ENCODE peak calls at places on chromosomes 11 and 22, in eight cellular contexts. T, S, Q, J, V, M, C and K are unnamed samples.
A peak's percentile ranks its signal among the peaks of the same experiment; 100 is the strongest.

GRCh38 chr22:21074092-21074715 is 28.5 kb downstream of the LRRC74B start:
- DNase-seq in J (no peak), M (no peak), Q (peak; percentile 76), V (peak; percentile 77), T (no peak), S (no peak), C (no peak), K (no peak)

GRCh38 chr11:76824083-76824939 is 36.4 kb upstream of the ACER3 start:
- DNase-seq in V (no peak), J (no peak), Q (peak; percentile 36), M (no peak), T (no peak), S (no peak), C (no peak), K (no peak)

GRCh38 chr22:25745341-25746011 is 3.5 kb downstream of the MYO18B start:
- DNase-seq in M (no peak), T (no peak), J (no peak), S (no peak), C (no peak), Q (no peak), V (peak; percentile 78), K (no peak)

GRCh38 chr11:7511405-7511804 is 2.4 kb upstream of the PPFIBP2 start:
- DNase-seq in V (no peak), M (no peak), T (peak; percentile 66), S (peak; percentile 64), Q (no peak), J (no peak), C (peak; percentile 75), K (no peak)

GRCh38 chr11:1531961-1532586 is 40.0 kb downstream of the DUSP8 start:
- DNase-seq in T (no peak), J (no peak), M (no peak), V (peak; percentile 73), S (no peak), C (peak; percentile 68), Q (no peak), K (no peak)

GRCh38 chr11:30316237-30316636 is 6.7 kb upstream of the ARL14EP start:
- DNase-seq in S (no peak), V (no peak), M (no peak), C (no peak), J (no peak), T (no peak), Q (no peak), K (no peak)

GRCh38 chr11:17179972-17180371 is 27.8 kb downstream of the PIK3C2A start:
- DNase-seq in M (no peak), J (no peak), C (no peak), T (no peak), S (no peak), V (no peak), Q (no peak), K (no peak)

GRCh38 chr22:46203590-46203980 is 46.5 kb downstream of the CDPF1 start:
- DNase-seq in Q (no peak), C (no peak), M (no peak), S (no peak), T (no peak), J (no peak), V (no peak), K (no peak)

GRCh38 chr11:44621784-44622183 is 56.3 kb downstream of the CD82 start:
- DNase-seq in Q (no peak), T (no peak), M (peak; percentile 21), C (no peak), J (no peak), S (no peak), V (no peak), K (no peak)

GRCh38 chr11:20353829-20354434 is 9.6 kb upstream of the HTATIP2 start:
- DNase-seq in M (no peak), C (no peak), T (peak; percentile 21), S (peak; percentile 35), V (no peak), Q (no peak), J (peak; percentile 75), K (no peak)

GRCh38 chr11:127651175-127651887 is 650.8 kb upstream of the KIRREL3 start:
- DNase-seq in J (no peak), S (no peak), Q (no peak), V (peak; percentile 93), C (no peak), M (no peak), T (no peak), K (no peak)

GRCh38 chr22:24513706-24514240 is 18.6 kb downstream of the UPB1 start:
- DNase-seq in M (no peak), C (no peak), J (no peak), V (no peak), Q (no peak), S (no peak), T (no peak), K (no peak)

GRCh38 chr11:101262995-101263394 is 133.4 kb upstream of the PGR start:
- DNase-seq in M (no peak), V (no peak), J (no peak), C (no peak), T (no peak), Q (no peak), S (no peak), K (no peak)

GRCh38 chr22:41808400-41808799 is 7.9 kb downstream of the CCDC134 start:
- DNase-seq in Q (no peak), T (no peak), C (no peak), V (no peak), M (no peak), J (no peak), S (no peak), K (no peak)

GRCh38 chr11:13258855-13259254 is 18.7 kb upstream of the BMAL1 start:
- DNase-seq in Q (no peak), J (no peak), C (no peak), T (no peak), M (no peak), V (no peak), S (no peak), K (no peak)

GRCh38 chr11:2792376-2793250 is 92.8 kb upstream of the KCNQ1OT1 start:
- DNase-seq in C (no peak), V (no peak), M (no peak), S (no peak), J (no peak), T (no peak), Q (no peak), K (peak; percentile 50)

GRCh38 chr11:128517457-128518230 is 69.7 kb downstream of the ETS1 start:
- DNase-seq in Q (no peak), T (no peak), S (peak; percentile 45), J (no peak), V (peak; percentile 56), C (no peak), M (no peak), K (no peak)

GRCh38 chr11:132361011-132361550 is 990.7 kb downstream of the NTM start:
- DNase-seq in C (no peak), Q (no peak), T (no peak), M (no peak), J (peak; percentile 73), S (no peak), V (no peak), K (no peak)

GRCh38 chr11:5626191-5626590 is 1.4 kb downstream of the TRIM34 start:
- DNase-seq in T (no peak), V (no peak), M (no peak), Q (peak; percentile 77), J (no peak), S (no peak), C (no peak), K (no peak)

GRCh38 chr11:93902921-93903320 is 52.5 kb upstream of the VSTM5 start:
- DNase-seq in M (no peak), T (no peak), S (no peak), Q (no peak), J (no peak), V (no peak), C (no peak), K (no peak)

GRCh38 chr11:112128483-112129121 is 35.3 kb downstream of the IL18 start:
- DNase-seq in T (peak; percentile 44), C (no peak), Q (peak; percentile 91), J (no peak), S (no peak), V (peak; percentile 74), M (no peak), K (peak; percentile 83)

GRCh38 chr11:125338886-125339811 is 156.9 kb downstream of the FEZ1 start:
- DNase-seq in C (no peak), M (no peak), Q (no peak), J (no peak), V (no peak), S (no peak), T (peak; percentile 35), K (no peak)

GRCh38 chr11:45022294-45023064 is 71.8 kb upstream of the TP53I11 start:
- DNase-seq in T (peak; percentile 6), S (no peak), J (no peak), C (peak; percentile 52), V (peak; percentile 73), Q (no peak), M (no peak), K (no peak)

GRCh38 chr11:128520886-128521696 is 66.3 kb downstream of the ETS1 start:
- DNase-seq in T (no peak), Q (no peak), V (no peak), J (no peak), M (no peak), S (peak; percentile 45), C (no peak), K (no peak)

GRCh38 chr11:68973219-68973618 is 7.6 kb downstream of the MRGPRD start:
- DNase-seq in Q (no peak), J (no peak), V (no peak), S (no peak), T (no peak), C (no peak), M (no peak), K (no peak)
- H3K27ac ChIP-seq in Q (no peak overlapping the region), J (no peak overlapping the region), V (no peak overlapping the region), S (no peak overlapping the region), T (no peak overlapping the region), C (no peak overlapping the region), M (no peak overlapping the region), K (no peak overlapping the region)

GRCh38 chr11:60629399-60629798 is 70.0 kb upstream of the MS4A8 start:
- DNase-seq in M (no peak), T (no peak), V (no peak), J (no peak), C (no peak), Q (no peak), S (no peak), K (no peak)

GRCh38 chr11:60633645-60634044 is 65.8 kb upstream of the MS4A8 start:
- DNase-seq in M (no peak), J (no peak), S (peak; percentile 16), Q (no peak), C (no peak), V (no peak), T (no peak), K (no peak)

GRCh38 chr11:60631939-60632338 is 67.5 kb upstream of the MS4A8 start:
- DNase-seq in M (no peak), C (no peak), V (no peak), S (no peak), T (no peak), J (no peak), Q (no peak), K (no peak)

GRCh38 chr11:60634151-60634550 is 65.3 kb upstream of the MS4A8 start:
- DNase-seq in Q (no peak), C (no peak), M (no peak), V (no peak), J (peak; percentile 57), T (no peak), S (peak; percentile 58), K (no peak)
- TF ChIP-seq CTCF in Q (peak; percentile 60), C (no peak), M (no peak), V (no peak), J (peak; percentile 59), T (no peak), S (peak; percentile 85), K (no peak)

GRCh38 chr11:69707156-69707555 is 3.3 kb upstream of the FGF19 start:
- DNase-seq in T (no peak), J (no peak), S (peak; percentile 22), M (no peak), Q (no peak), C (no peak), V (no peak), K (no peak)
- H3K4me1 ChIP-seq in T (peaks cover 10% of the 10 kb centered on the region), J (peaks cover 46% of the 10 kb centered on the region), S (no peaks in the 10 kb centered on the region), M (peaks cover 13% of the 10 kb centered on the region), Q (peaks cover 4% of the 10 kb centered on the region), C (peaks cover 22% of the 10 kb centered on the region), V (no peaks in the 10 kb centered on the region), K (peaks cover 8% of the 10 kb centered on the region)

GRCh38 chr11:62479631-62480201 is 60.9 kb downstream of the SCGB1A1 start:
- DNase-seq in V (no peak), Q (no peak), M (no peak), T (peak; percentile 16), J (no peak), C (no peak), S (no peak), K (no peak)
- H3K27ac ChIP-seq in V (no peak overlapping the region), Q (peak overlapping the region; percentile 95), M (peak overlapping the region; percentile 65), T (no peak overlapping the region), J (no peak overlapping the region), C (no peak overlapping the region), S (no peak overlapping the region), K (no peak overlapping the region)